ENCODE peak calls at places on chromosomes 7 and 10, in nine cellular contexts. O, F, Z, T, V, H, G, A and W are unnamed samples.

GRCh38 chr7:69847921-69848612 is 249.8 kb downstream of the AUTS2 start:
- DNase-seq in O (no peak), F (no peak), Z (no peak), T (no peak), V (no peak), H (no peak), G (no peak), A (no peak), W (no peak)

GRCh38 chr7:4841007-4841784 is 20.6 kb downstream of the PAPOLB start:
- DNase-seq in O (no peak), F (no peak), Z (no peak), T (no peak), V (peak), H (no peak), G (no peak), A (no peak), W (no peak)

GRCh38 chr10:73635781-73636180 is 5.5 kb downstream of the MYOZ1 start:
- DNase-seq in O (no peak), F (no peak), Z (no peak), T (no peak), V (no peak), H (no peak), G (no peak), A (no peak), W (peak)

GRCh38 chr10:19640864-19641263 is 175.4 kb upstream of the PLXDC2 start:
- DNase-seq in O (no peak), F (no peak), Z (no peak), T (no peak), V (no peak), H (no peak), G (no peak), A (no peak), W (no peak)

GRCh38 chr7:158546214-158546613 is 41.4 kb downstream of the PTPRN2 start:
- DNase-seq in O (no peak), F (no peak), Z (no peak), T (no peak), V (no peak), H (no peak), G (no peak), A (no peak), W (no peak)

GRCh38 chr10:98262571-98262970 is 5.4 kb downstream of the LOXL4 start:
- DNase-seq in O (peak), F (no peak), Z (peak), T (no peak), V (no peak), H (peak), G (no peak), A (no peak), W (no peak)

GRCh38 chr10:72483452-72483851 is 128.7 kb upstream of the DNAJB12 start:
- DNase-seq in O (no peak), F (peak), Z (no peak), T (no peak), V (no peak), H (no peak), G (no peak), A (no peak), W (no peak)

GRCh38 chr7:117157121-117157870 is 165.6 kb downstream of the WNT2 start:
- DNase-seq in O (no peak), F (peak), Z (peak), T (no peak), V (no peak), H (peak), G (no peak), A (peak), W (no peak)

GRCh38 chr7:105654994-105655900 is 74.0 kb upstream of the EFCAB10 start:
- DNase-seq in O (peak), F (peak), Z (peak), T (no peak), V (peak), H (peak), G (no peak), A (peak), W (no peak)

GRCh38 chr10:68856352-68856751 is 29.0 kb downstream of the STOX1 start:
- DNase-seq in O (no peak), F (no peak), Z (no peak), T (no peak), V (no peak), H (no peak), G (no peak), A (no peak), W (no peak)

GRCh38 chr7:15821484-15822122 is 135.1 kb upstream of the MEOX2 start:
- DNase-seq in O (no peak), F (no peak), Z (no peak), T (no peak), V (no peak), H (no peak), G (no peak), A (no peak), W (no peak)

GRCh38 chr10:24034571-24034970 is 174.4 kb upstream of the KIAA1217 start:
- DNase-seq in O (no peak), F (no peak), Z (no peak), T (no peak), V (no peak), H (peak), G (no peak), A (peak), W (no peak)

GRCh38 chr10:35412336-35412735 is 76.0 kb downstream of the CCNY start:
- DNase-seq in O (no peak), F (no peak), Z (no peak), T (no peak), V (no peak), H (no peak), G (no peak), A (no peak), W (no peak)

GRCh38 chr10:78304091-78305045 is 270.7 kb downstream of the RPS24 start:
- DNase-seq in O (no peak), F (no peak), Z (no peak), T (no peak), V (peak), H (peak), G (no peak), A (no peak), W (no peak)

GRCh38 chr7:100639995-100640394 is 1.4 kb downstream of the TFR2 start:
- DNase-seq in O (no peak), F (no peak), Z (no peak), T (no peak), V (no peak), H (no peak), G (no peak), A (no peak), W (no peak)

GRCh38 chr7:32025381-32026075 is 44.7 kb downstream of the PDE1C start:
- DNase-seq in O (no peak), F (no peak), Z (no peak), T (no peak), V (no peak), H (no peak), G (no peak), A (no peak), W (no peak)

GRCh38 chr10:132482090-132482489 is 55.5 kb upstream of the INPP5A start:
- DNase-seq in O (no peak), F (peak), Z (peak), T (no peak), V (no peak), H (no peak), G (no peak), A (peak), W (no peak)

GRCh38 chr10:110923856-110924493 is 4.6 kb downstream of the SHOC2 start:
- DNase-seq in O (no peak), F (no peak), Z (no peak), T (no peak), V (no peak), H (no peak), G (peak), A (peak), W (peak)

GRCh38 chr10:71726673-71727428 is 7.3 kb upstream of the C10orf105 start:
- DNase-seq in O (no peak), F (no peak), Z (no peak), T (peak), V (no peak), H (no peak), G (peak), A (no peak), W (peak)

GRCh38 chr7:137969828-137970227 is 32.1 kb downstream of the CREB3L2 start:
- DNase-seq in O (no peak), F (no peak), Z (no peak), T (no peak), V (no peak), H (no peak), G (no peak), A (no peak), W (no peak)

GRCh38 chr10:77105756-77106155 is 531.9 kb downstream of the KCNMA1 start:
- DNase-seq in O (no peak), F (peak), Z (peak), T (no peak), V (no peak), H (no peak), G (no peak), A (no peak), W (no peak)

GRCh38 chr10:108791794-108792474 is 1131.4 kb downstream of the XPNPEP1 start:
- DNase-seq in O (no peak), F (no peak), Z (peak), T (no peak), V (no peak), H (no peak), G (no peak), A (no peak), W (no peak)

GRCh38 chr7:28674359-28674782 is 262.1 kb downstream of the CREB5 start:
- DNase-seq in O (no peak), F (no peak), Z (no peak), T (no peak), V (no peak), H (no peak), G (no peak), A (peak), W (no peak)

GRCh38 chr10:69061305-69062161 is 26.4 kb upstream of the SRGN start:
- DNase-seq in O (no peak), F (peak), Z (peak), T (peak), V (no peak), H (peak), G (no peak), A (peak), W (no peak)

GRCh38 chr7:111394891-111395290 is 167.4 kb downstream of the IMMP2L start:
- DNase-seq in O (no peak), F (no peak), Z (no peak), T (no peak), V (no peak), H (no peak), G (no peak), A (no peak), W (no peak)

GRCh38 chr7:69656890-69657289 is 58.6 kb downstream of the AUTS2 start:
- DNase-seq in O (no peak), F (no peak), Z (no peak), T (no peak), V (no peak), H (peak), G (no peak), A (no peak), W (no peak)

GRCh38 chr10:71697938-71698709 is 21.5 kb downstream of the C10orf105 start:
- DNase-seq in O (no peak), F (no peak), Z (no peak), T (peak), V (no peak), H (no peak), G (peak), A (no peak), W (peak)

GRCh38 chr10:60238408-60239100 is 151.1 kb downstream of the ANK3 start:
- DNase-seq in O (peak), F (peak), Z (peak), T (no peak), V (no peak), H (peak), G (peak), A (peak), W (peak)

GRCh38 chr7:105759670-105760548 is 116.5 kb downstream of the ATXN7L1 start:
- DNase-seq in O (peak), F (peak), Z (peak), T (peak), V (no peak), H (peak), G (no peak), A (peak), W (no peak)

GRCh38 chr10:54372164-54372563 is 428.9 kb downstream of the PCDH15 start:
- DNase-seq in O (no peak), F (no peak), Z (no peak), T (no peak), V (no peak), H (no peak), G (no peak), A (no peak), W (no peak)

GRCh38 chr7:2483495-2483894 is 7.3 kb upstream of the GRIFIN start:
- DNase-seq in O (no peak), F (no peak), Z (no peak), T (no peak), V (no peak), H (no peak), G (no peak), A (no peak), W (no peak)

GRCh38 chr7:41199136-41199535 is 503.8 kb downstream of the INHBA start:
- DNase-seq in O (no peak), F (no peak), Z (no peak), T (no peak), V (no peak), H (no peak), G (no peak), A (no peak), W (no peak)

GRCh38 chr7:35905555-35905954 is 104.7 kb downstream of the SEPTIN7 start:
- DNase-seq in O (no peak), F (no peak), Z (peak), T (no peak), V (no peak), H (no peak), G (no peak), A (no peak), W (no peak)

GRCh38 chr7:155618708-155619633 is 25.5 kb upstream of the RBM33 start:
- DNase-seq in O (no peak), F (no peak), Z (no peak), T (no peak), V (no peak), H (no peak), G (no peak), A (peak), W (no peak)

GRCh38 chr10:29957887-29958330 is 101.5 kb downstream of the JCAD start:
- DNase-seq in O (no peak), F (peak), Z (no peak), T (no peak), V (no peak), H (peak), G (no peak), A (no peak), W (no peak)

GRCh38 chr10:97333601-97334369 is 744 bp downstream of the FRAT2 start:
- DNase-seq in O (peak), F (no peak), Z (peak), T (peak), V (no peak), H (peak), G (no peak), A (peak), W (peak)

GRCh38 chr7:139044813-139045794 is 9.3 kb upstream of the ZC3HAV1L start:
- DNase-seq in O (no peak), F (no peak), Z (no peak), T (no peak), V (no peak), H (no peak), G (no peak), A (no peak), W (no peak)

GRCh38 chr7:38318803-38319416 is 45.5 kb upstream of the TARP start:
- DNase-seq in O (peak), F (peak), Z (peak), T (no peak), V (no peak), H (no peak), G (peak), A (peak), W (peak)
- TF ChIP-seq CTCF in O (no peak), F (peak), Z (peak), T (peak), V (peak), H (peak), G (peak), A (peak), W (peak)

GRCh38 chr7:134612197-134612596 is 34.5 kb upstream of the BPGM start:
- DNase-seq in O (no peak), F (no peak), Z (no peak), T (no peak), V (no peak), H (no peak), G (no peak), A (no peak), W (no peak)
- TF ChIP-seq CTCF in O (no peak), F (no peak), Z (peak), T (no peak), V (no peak), H (no peak), G (no peak), A (no peak), W (no peak)

GRCh38 chr10:17116193-17116592 is 13.4 kb downstream of the CUBN start:
- DNase-seq in O (no peak), F (no peak), Z (no peak), T (no peak), V (no peak), H (no peak), G (no peak), A (no peak), W (no peak)

GRCh38 chr10:17113889-17114288 is 15.7 kb downstream of the CUBN start:
- DNase-seq in O (no peak), F (no peak), Z (peak), T (no peak), V (no peak), H (peak), G (no peak), A (peak), W (no peak)

GRCh38 chr10:17113346-17113745 is 16.3 kb downstream of the CUBN start:
- DNase-seq in O (no peak), F (no peak), Z (peak), T (no peak), V (no peak), H (no peak), G (no peak), A (no peak), W (no peak)

GRCh38 chr10:17112566-17112965 is 17.0 kb downstream of the CUBN start:
- DNase-seq in O (no peak), F (no peak), Z (no peak), T (no peak), V (no peak), H (no peak), G (no peak), A (no peak), W (no peak)

GRCh38 chr10:17115683-17116082 is 13.9 kb downstream of the CUBN start:
- DNase-seq in O (no peak), F (no peak), Z (peak), T (no peak), V (no peak), H (no peak), G (no peak), A (peak), W (no peak)
- TF ChIP-seq CTCF in O (no peak), F (peak), Z (peak), T (no peak), V (no peak), H (no peak), G (no peak), A (peak), W (no peak)

GRCh38 chr10:43197834-43198681 is 59.8 kb downstream of the CSGALNACT2 start:
- DNase-seq in O (peak), F (no peak), Z (no peak), T (no peak), V (peak), H (no peak), G (no peak), A (no peak), W (peak)
- TF ChIP-seq CTCF in O (peak), F (peak), Z (peak), T (no peak), V (no peak), H (no peak), G (peak), A (no peak), W (peak)

GRCh38 chr10:62393237-62393636 is 19.1 kb downstream of the ZNF365 start:
- DNase-seq in O (no peak), F (no peak), Z (no peak), T (no peak), V (no peak), H (no peak), G (no peak), A (no peak), W (no peak)

GRCh38 chr10:62395892-62396291 is 21.7 kb downstream of the ZNF365 start:
- DNase-seq in O (no peak), F (no peak), Z (no peak), T (no peak), V (no peak), H (no peak), G (no peak), A (no peak), W (no peak)

GRCh38 chr10:62396864-62397263 is 22.7 kb downstream of the ZNF365 start:
- DNase-seq in O (no peak), F (no peak), Z (no peak), T (no peak), V (no peak), H (no peak), G (no peak), A (no peak), W (no peak)

GRCh38 chr10:62390497-62391176 is 16.5 kb downstream of the ZNF365 start:
- DNase-seq in O (no peak), F (no peak), Z (peak), T (no peak), V (no peak), H (no peak), G (no peak), A (no peak), W (no peak)

DNA sequence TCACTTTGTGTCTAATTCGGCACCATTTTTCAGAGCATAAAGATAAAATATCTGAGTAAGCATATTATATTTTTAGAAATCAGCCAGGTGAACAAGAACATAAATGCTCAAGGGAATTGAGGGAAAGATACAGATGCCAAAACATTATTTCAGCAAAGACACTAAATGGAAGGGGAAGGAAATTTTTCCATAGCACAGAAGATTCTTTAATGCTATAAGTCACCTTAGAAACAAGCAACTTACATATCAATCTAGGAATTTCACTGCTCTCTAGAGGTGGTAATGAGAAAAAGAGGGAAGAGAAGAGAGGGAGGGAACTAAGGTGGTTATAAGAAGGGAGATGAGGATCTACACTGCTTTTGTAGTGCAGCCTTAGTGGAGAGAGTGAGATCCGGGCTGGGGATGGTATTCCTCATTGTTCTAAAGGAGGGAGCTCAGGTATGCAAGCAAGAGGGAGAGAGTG is 20.4 kb downstream of the ZNF365 start:
- DNase-seq in O (no peak), F (no peak), Z (no peak), T (no peak), V (no peak), H (no peak), G (no peak), A (no peak), W (no peak)
- TF ChIP-seq CTCF in O (no peak), F (no peak), Z (no peak), T (no peak), V (no peak), H (no peak), G (no peak), A (no peak), W (no peak)

GRCh38 chr7:14639329-14639728 is 263.2 kb downstream of the DGKB start:
- DNase-seq in O (no peak), F (no peak), Z (no peak), T (no peak), V (no peak), H (no peak), G (no peak), A (no peak), W (no peak)
- TF ChIP-seq CTCF in O (no peak), F (no peak), Z (no peak), T (no peak), V (no peak), H (no peak), G (no peak), A (no peak), W (no peak)